ENCODE peak calls at places on chromosomes 13 and 19, in eight cellular contexts. One of them, this sample, is unnamed.

GRCh38 chr13:111158136-111158805 is 43.2 kb downstream of the ARHGEF7 start:
- DNase-seq in AG09309: no peak
- DNase-seq in psoas muscle: no peak
- DNase-seq in upper lobe of right lung: no peak
- DNase-seq in thyroid gland: no peak
- DNase-seq in uterus: no peak
- DNase-seq in esophagus squamous epithelium: no peak
- DNase-seq in lower lobe of right lung: no peak
- DNase-seq in this sample: no peak

GRCh38 chr19:887072-887471 is 5.9 kb downstream of the MED16 start:
- DNase-seq in psoas muscle: no peak
- DNase-seq in thyroid gland: no peak
- DNase-seq in esophagus squamous epithelium: no peak
- DNase-seq in uterus: no peak
- DNase-seq in lower lobe of right lung: no peak
- DNase-seq in upper lobe of right lung: no peak
- DNase-seq in AG09309: peak; percentile 25
- DNase-seq in this sample: no peak

GRCh38 chr19:34382471-34382870 is 17.5 kb downstream of the GPI start:
- DNase-seq in uterus: no peak
- DNase-seq in psoas muscle: no peak
- DNase-seq in lower lobe of right lung: no peak
- DNase-seq in thyroid gland: no peak
- DNase-seq in esophagus squamous epithelium: no peak
- DNase-seq in upper lobe of right lung: no peak
- DNase-seq in AG09309: no peak
- DNase-seq in this sample: no peak

GRCh38 chr13:50079278-50080157 is 64.3 kb downstream of the KCNRG start:
- DNase-seq in upper lobe of right lung: no peak
- DNase-seq in thyroid gland: no peak
- DNase-seq in lower lobe of right lung: no peak
- DNase-seq in AG09309: no peak
- DNase-seq in esophagus squamous epithelium: no peak
- DNase-seq in psoas muscle: no peak
- DNase-seq in uterus: no peak
- DNase-seq in this sample: no peak

GRCh38 chr13:101144808-101145419 is 271.4 kb downstream of the NALCN start:
- DNase-seq in psoas muscle: no peak
- DNase-seq in lower lobe of right lung: no peak
- DNase-seq in esophagus squamous epithelium: no peak
- DNase-seq in upper lobe of right lung: no peak
- DNase-seq in AG09309: no peak
- DNase-seq in thyroid gland: no peak
- DNase-seq in uterus: no peak
- DNase-seq in this sample: no peak

GRCh38 chr19:42487025-42487797 is 41.1 kb downstream of the CEACAM1 start:
- DNase-seq in lower lobe of right lung: no peak
- DNase-seq in esophagus squamous epithelium: no peak
- DNase-seq in upper lobe of right lung: no peak
- DNase-seq in psoas muscle: no peak
- DNase-seq in uterus: no peak
- DNase-seq in AG09309: no peak
- DNase-seq in thyroid gland: no peak
- DNase-seq in this sample: no peak

GRCh38 chr19:42281175-42282035 is 12.4 kb downstream of the CIC start:
- DNase-seq in AG09309: no peak
- DNase-seq in upper lobe of right lung: no peak
- DNase-seq in psoas muscle: peak; percentile 64
- DNase-seq in esophagus squamous epithelium: no peak
- DNase-seq in thyroid gland: peak; percentile 51
- DNase-seq in uterus: peak; percentile 75
- DNase-seq in lower lobe of right lung: no peak
- DNase-seq in this sample: no peak

GRCh38 chr13:65468628-65469027 is 1761.5 kb downstream of the PCDH9 start:
- DNase-seq in esophagus squamous epithelium: no peak
- DNase-seq in uterus: no peak
- DNase-seq in AG09309: peak; percentile 1
- DNase-seq in lower lobe of right lung: no peak
- DNase-seq in upper lobe of right lung: no peak
- DNase-seq in psoas muscle: no peak
- DNase-seq in thyroid gland: no peak
- DNase-seq in this sample: no peak

GRCh38 chr19:37217855-37218591 is at the start of gene ZNF383:
- DNase-seq in psoas muscle: peak; percentile 89
- DNase-seq in uterus: peak; percentile 84
- DNase-seq in thyroid gland: peak; percentile 91
- DNase-seq in upper lobe of right lung: peak; percentile 95
- DNase-seq in AG09309: peak; percentile 27
- DNase-seq in lower lobe of right lung: peak; percentile 93
- DNase-seq in esophagus squamous epithelium: peak; percentile 65
- DNase-seq in this sample: peak; percentile 89

GRCh38 chr13:43783820-43784219 is 3.0 kb downstream of the ENOX1 start:
- DNase-seq in thyroid gland: no peak
- DNase-seq in uterus: no peak
- DNase-seq in AG09309: no peak
- DNase-seq in upper lobe of right lung: no peak
- DNase-seq in lower lobe of right lung: no peak
- DNase-seq in esophagus squamous epithelium: no peak
- DNase-seq in psoas muscle: no peak
- DNase-seq in this sample: no peak

GRCh38 chr19:4415352-4415751 is 12.9 kb downstream of the CHAF1A start:
- DNase-seq in AG09309: no peak
- DNase-seq in esophagus squamous epithelium: no peak
- DNase-seq in upper lobe of right lung: no peak
- DNase-seq in uterus: peak; percentile 28
- DNase-seq in psoas muscle: no peak
- DNase-seq in lower lobe of right lung: no peak
- DNase-seq in thyroid gland: no peak
- DNase-seq in this sample: no peak

GRCh38 chr13:42986176-42986574 is 5.9 kb downstream of the EPSTI1 start:
- DNase-seq in esophagus squamous epithelium: no peak
- DNase-seq in lower lobe of right lung: no peak
- DNase-seq in uterus: no peak
- DNase-seq in AG09309: no peak
- DNase-seq in psoas muscle: no peak
- DNase-seq in upper lobe of right lung: no peak
- DNase-seq in thyroid gland: no peak
- DNase-seq in this sample: no peak

GRCh38 chr13:112953591-112954487 is 15.2 kb upstream of the MCF2L start:
- DNase-seq in psoas muscle: no peak
- DNase-seq in esophagus squamous epithelium: no peak
- DNase-seq in lower lobe of right lung: no peak
- DNase-seq in upper lobe of right lung: no peak
- DNase-seq in thyroid gland: peak; percentile 38
- DNase-seq in AG09309: no peak
- DNase-seq in uterus: no peak
- DNase-seq in this sample: no peak

GRCh38 chr19:28500982-28501633 is 711.8 kb downstream of the UQCRFS1 start:
- DNase-seq in upper lobe of right lung: no peak
- DNase-seq in esophagus squamous epithelium: no peak
- DNase-seq in lower lobe of right lung: no peak
- DNase-seq in uterus: no peak
- DNase-seq in AG09309: no peak
- DNase-seq in psoas muscle: no peak
- DNase-seq in thyroid gland: no peak
- DNase-seq in this sample: no peak

DNA sequence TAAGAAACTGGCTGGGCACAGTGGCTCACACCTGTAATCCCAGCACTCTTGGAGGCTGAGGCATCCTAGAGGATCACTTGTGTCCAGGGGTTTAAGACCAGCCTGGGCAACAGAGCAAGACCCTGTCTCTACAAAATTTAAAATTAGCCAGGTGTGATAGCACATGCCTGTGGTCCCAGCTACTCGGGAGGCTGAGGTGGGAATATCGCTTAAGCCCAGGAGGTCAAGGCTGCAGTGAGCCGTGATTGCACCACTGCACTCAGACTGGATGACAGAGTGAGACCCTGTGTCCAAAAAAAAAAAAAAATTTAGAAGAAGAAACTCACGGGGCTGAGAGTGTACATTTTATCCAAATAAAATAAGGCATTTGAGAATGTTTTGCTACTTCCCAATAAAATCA is 58.9 kb downstream of the ZAR1L start:
- DNase-seq in thyroid gland: no peak
- DNase-seq in upper lobe of right lung: no peak
- DNase-seq in lower lobe of right lung: no peak
- DNase-seq in esophagus squamous epithelium: no peak
- DNase-seq in AG09309: no peak
- DNase-seq in psoas muscle: no peak
- DNase-seq in uterus: no peak
- DNase-seq in this sample: no peak
- H3K4me3 ChIP-seq in thyroid gland: no peak overlapping the region
- H3K4me3 ChIP-seq in upper lobe of right lung: peak overlapping the region; percentile 45
- H3K4me3 ChIP-seq in lower lobe of right lung: peak overlapping the region; percentile 49
- H3K4me3 ChIP-seq in esophagus squamous epithelium: no peak overlapping the region
- H3K4me3 ChIP-seq in AG09309: no peak overlapping the region
- H3K4me3 ChIP-seq in psoas muscle: peak overlapping the region; percentile 58
- H3K4me3 ChIP-seq in uterus: no peak overlapping the region
- H3K4me3 ChIP-seq in this sample: peak overlapping the region; percentile 52

GRCh38 chr19:49472936-49473335 is 1.1 kb upstream of the FLT3LG start:
- DNase-seq in esophagus squamous epithelium: no peak
- DNase-seq in lower lobe of right lung: no peak
- DNase-seq in thyroid gland: no peak
- DNase-seq in upper lobe of right lung: no peak
- DNase-seq in psoas muscle: no peak
- DNase-seq in AG09309: no peak
- DNase-seq in uterus: no peak
- DNase-seq in this sample: no peak

GRCh38 chr19:49475995-49476880 is 2.2 kb downstream of the FLT3LG start:
- DNase-seq in psoas muscle: peak; percentile 60
- DNase-seq in thyroid gland: peak; percentile 44
- DNase-seq in lower lobe of right lung: no peak
- DNase-seq in AG09309: no peak
- DNase-seq in upper lobe of right lung: no peak
- DNase-seq in uterus: no peak
- DNase-seq in esophagus squamous epithelium: no peak
- DNase-seq in this sample: no peak

GRCh38 chr19:49475191-49475932 is 1.3 kb downstream of the FLT3LG start:
- DNase-seq in psoas muscle: no peak
- DNase-seq in esophagus squamous epithelium: no peak
- DNase-seq in lower lobe of right lung: no peak
- DNase-seq in thyroid gland: no peak
- DNase-seq in uterus: no peak
- DNase-seq in AG09309: no peak
- DNase-seq in upper lobe of right lung: no peak
- DNase-seq in this sample: no peak

GRCh38 chr19:49473868-49474544 is at the start of gene FLT3LG:
- DNase-seq in AG09309: peak; percentile 34
- DNase-seq in lower lobe of right lung: peak; percentile 86
- DNase-seq in esophagus squamous epithelium: no peak
- DNase-seq in upper lobe of right lung: peak; percentile 90
- DNase-seq in thyroid gland: peak; percentile 68
- DNase-seq in uterus: peak; percentile 80
- DNase-seq in psoas muscle: peak; percentile 80
- DNase-seq in this sample: peak; percentile 86

DNA sequence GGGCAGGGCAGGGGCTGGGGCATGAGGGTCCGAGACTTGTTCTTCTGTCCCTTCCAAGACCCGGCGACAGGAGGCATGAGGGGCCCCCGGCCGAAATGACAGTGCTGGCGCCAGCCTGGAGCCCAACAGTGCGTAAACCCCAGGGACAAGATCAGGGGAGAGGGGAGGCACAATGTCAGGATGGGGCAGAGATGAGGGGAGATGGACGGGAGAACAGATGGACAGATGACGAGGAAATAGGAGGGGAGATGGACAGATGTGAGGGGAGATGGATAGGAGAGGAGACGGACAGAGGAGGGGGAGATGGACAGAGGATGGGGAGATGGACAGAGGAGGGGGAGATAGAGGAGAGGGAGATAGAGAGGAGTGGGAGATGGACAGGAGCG is 523 bp downstream of the FLT3LG start:
- DNase-seq in psoas muscle: no peak
- DNase-seq in AG09309: no peak
- DNase-seq in upper lobe of right lung: no peak
- DNase-seq in lower lobe of right lung: no peak
- DNase-seq in uterus: no peak
- DNase-seq in thyroid gland: no peak
- DNase-seq in esophagus squamous epithelium: no peak
- DNase-seq in this sample: no peak
- H3K4me3 ChIP-seq in psoas muscle: peak overlapping the region; percentile 83
- H3K4me3 ChIP-seq in AG09309: peak overlapping the region; percentile 81
- H3K4me3 ChIP-seq in upper lobe of right lung: peak overlapping the region; percentile 77
- H3K4me3 ChIP-seq in lower lobe of right lung: peak overlapping the region; percentile 75
- H3K4me3 ChIP-seq in uterus: peak overlapping the region; percentile 76
- H3K4me3 ChIP-seq in thyroid gland: peak overlapping the region; percentile 62
- H3K4me3 ChIP-seq in esophagus squamous epithelium: peak overlapping the region; percentile 86
- H3K4me3 ChIP-seq in this sample: peak overlapping the region; percentile 56

GRCh38 chr19:35901854-35902661 is at the start of gene HCST:
- DNase-seq in thyroid gland: no peak
- DNase-seq in uterus: no peak
- DNase-seq in psoas muscle: no peak
- DNase-seq in upper lobe of right lung: no peak
- DNase-seq in AG09309: no peak
- DNase-seq in lower lobe of right lung: peak; percentile 45
- DNase-seq in esophagus squamous epithelium: no peak
- DNase-seq in this sample: no peak

GRCh38 chr19:35905178-35905727 is 2.8 kb downstream of the TYROBP start:
- DNase-seq in esophagus squamous epithelium: no peak
- DNase-seq in upper lobe of right lung: no peak
- DNase-seq in AG09309: no peak
- DNase-seq in uterus: no peak
- DNase-seq in psoas muscle: no peak
- DNase-seq in lower lobe of right lung: no peak
- DNase-seq in thyroid gland: no peak
- DNase-seq in this sample: no peak

GRCh38 chr19:35904312-35905068 is 2.2 kb downstream of the HCST start:
- DNase-seq in psoas muscle: no peak
- DNase-seq in thyroid gland: no peak
- DNase-seq in AG09309: no peak
- DNase-seq in esophagus squamous epithelium: no peak
- DNase-seq in uterus: no peak
- DNase-seq in lower lobe of right lung: no peak
- DNase-seq in upper lobe of right lung: no peak
- DNase-seq in this sample: no peak

GRCh38 chr19:35902870-35903475 is 644 bp downstream of the HCST start:
- DNase-seq in esophagus squamous epithelium: no peak
- DNase-seq in psoas muscle: no peak
- DNase-seq in upper lobe of right lung: no peak
- DNase-seq in thyroid gland: no peak
- DNase-seq in AG09309: no peak
- DNase-seq in uterus: no peak
- DNase-seq in lower lobe of right lung: no peak
- DNase-seq in this sample: no peak

GRCh38 chr19:35903550-35904179 is 1.3 kb downstream of the HCST start:
- DNase-seq in lower lobe of right lung: peak; percentile 94
- DNase-seq in thyroid gland: peak; percentile 81
- DNase-seq in uterus: peak; percentile 40
- DNase-seq in upper lobe of right lung: peak; percentile 94
- DNase-seq in psoas muscle: peak; percentile 69
- DNase-seq in esophagus squamous epithelium: peak; percentile 75
- DNase-seq in AG09309: no peak
- DNase-seq in this sample: peak; percentile 77
- H3K4me3 ChIP-seq in lower lobe of right lung: peak overlapping the region; percentile 40
- H3K4me3 ChIP-seq in thyroid gland: no peak overlapping the region
- H3K4me3 ChIP-seq in uterus: no peak overlapping the region
- H3K4me3 ChIP-seq in upper lobe of right lung: peak overlapping the region; percentile 84
- H3K4me3 ChIP-seq in psoas muscle: peak overlapping the region; percentile 30
- H3K4me3 ChIP-seq in esophagus squamous epithelium: peak overlapping the region; percentile 16
- H3K4me3 ChIP-seq in AG09309: peak overlapping the region; percentile 0
- H3K4me3 ChIP-seq in this sample: no peak overlapping the region

GRCh38 chr19:45682117-45682516 is 9.6 kb downstream of the SNRPD2 start:
- DNase-seq in esophagus squamous epithelium: no peak
- DNase-seq in AG09309: no peak
- DNase-seq in uterus: no peak
- DNase-seq in lower lobe of right lung: no peak
- DNase-seq in psoas muscle: no peak
- DNase-seq in upper lobe of right lung: no peak
- DNase-seq in thyroid gland: no peak
- DNase-seq in this sample: no peak
- H3K4me3 ChIP-seq in esophagus squamous epithelium: peak overlapping the region; percentile 36
- H3K4me3 ChIP-seq in AG09309: no peak overlapping the region
- H3K4me3 ChIP-seq in uterus: no peak overlapping the region
- H3K4me3 ChIP-seq in lower lobe of right lung: no peak overlapping the region
- H3K4me3 ChIP-seq in psoas muscle: peak overlapping the region; percentile 62
- H3K4me3 ChIP-seq in upper lobe of right lung: peak overlapping the region; percentile 42
- H3K4me3 ChIP-seq in thyroid gland: no peak overlapping the region
- H3K4me3 ChIP-seq in this sample: no peak overlapping the region